ENCODE peak calls at places on chromosomes 6 and 20, in six cellular contexts. L, P, O, Y, S and Z are unnamed samples.
A peak's percentile ranks its signal among the peaks of the same experiment; 100 is the strongest.

GRCh38 chr6:129730477-129731165 is 20.6 kb upstream of the ARHGAP18 start:
- DNase-seq in L (no peak), P (no peak), Y (no peak), O (peak; percentile 13), S (no peak), Z (no peak)

GRCh38 chr6:24069546-24069945 is 56.5 kb upstream of the NRSN1 start:
- DNase-seq in P (peak; percentile 3), L (no peak), Y (no peak), O (no peak), S (no peak), Z (no peak)

GRCh38 chr6:138036955-138037592 is 70.1 kb downstream of the PERP start:
- DNase-seq in S (no peak), L (no peak), O (no peak), Y (no peak), P (no peak), Z (no peak)

GRCh38 chr6:50410577-50410976 is 302.7 kb upstream of the TFAP2D start:
- DNase-seq in L (no peak), P (no peak), O (no peak), S (no peak), Y (no peak), Z (no peak)

GRCh38 chr6:43951756-43952675 is 175.2 kb downstream of the MRPL14 start:
- DNase-seq in L (no peak), S (no peak), Y (no peak), P (peak; percentile 57), O (no peak), Z (no peak)

GRCh38 chr6:56965126-56965525 is 10.2 kb downstream of the BEND6 start:
- DNase-seq in Y (no peak), O (no peak), S (no peak), P (no peak), L (no peak), Z (no peak)

GRCh38 chr6:22657341-22657985 is 88.1 kb downstream of the HDGFL1 start:
- DNase-seq in P (peak; percentile 8), S (no peak), Y (no peak), L (no peak), O (no peak), Z (no peak)

GRCh38 chr6:137349856-137350830 is 131.0 kb upstream of the IFNGR1 start:
- DNase-seq in P (no peak), Y (no peak), O (no peak), L (no peak), S (no peak), Z (no peak)

GRCh38 chr6:31943742-31944141 is 2.2 kb upstream of the CFB start:
- DNase-seq in O (no peak), L (no peak), Y (no peak), S (no peak), P (no peak), Z (no peak)

GRCh38 chr6:46521464-46521971 is 30.3 kb upstream of the RCAN2 start:
- DNase-seq in S (no peak), L (no peak), Y (no peak), P (no peak), O (no peak), Z (no peak)

GRCh38 chr6:169784941-169785340 is 33.5 kb downstream of the ERMARD start:
- DNase-seq in L (no peak), P (no peak), O (no peak), S (no peak), Y (no peak), Z (peak; percentile 60)

GRCh38 chr6:79602859-79603258 is 28.3 kb upstream of the SH3BGRL2 start:
- DNase-seq in Y (no peak), O (no peak), S (no peak), L (no peak), P (no peak), Z (no peak)

GRCh38 chr6:132401120-132401940 is at the start of gene MOXD1:
- DNase-seq in Y (no peak), O (no peak), S (no peak), P (no peak), L (no peak), Z (peak; percentile 65)

GRCh38 chr20:37342231-37343177 is 3.4 kb upstream of the SRC start:
- DNase-seq in S (no peak), L (no peak), Y (no peak), O (no peak), P (no peak), Z (no peak)

GRCh38 chr6:41066867-41067304 is 5.3 kb downstream of the OARD1 start:
- DNase-seq in L (peak; percentile 59), O (peak; percentile 56), Y (peak; percentile 30), P (peak; percentile 58), S (peak; percentile 74), Z (no peak)

GRCh38 chr6:122400121-122400450 is 634 bp downstream of the HSF2 start:
- DNase-seq in S (no peak), L (no peak), P (no peak), Y (no peak), O (peak; percentile 6), Z (peak; percentile 68)

GRCh38 chr6:20778460-20778859 is 244.2 kb downstream of the CDKAL1 start:
- DNase-seq in O (no peak), Y (no peak), L (no peak), P (no peak), S (no peak), Z (no peak)

GRCh38 chr6:131059486-131059885 is 3.6 kb downstream of the EPB41L2 start:
- DNase-seq in O (no peak), P (no peak), L (no peak), Y (no peak), S (no peak), Z (no peak)

GRCh38 chr20:46543959-46544358 is 6.5 kb downstream of the OCSTAMP start:
- DNase-seq in P (no peak), O (no peak), Y (no peak), S (no peak), L (no peak), Z (no peak)

GRCh38 chr20:6750438-6750837 is 17.0 kb upstream of the BMP2 start:
- DNase-seq in S (no peak), P (no peak), L (no peak), O (no peak), Y (no peak), Z (no peak)

GRCh38 chr20:35018578-35019371 is 63.1 kb downstream of the MYH7B start:
- DNase-seq in S (no peak), L (no peak), O (no peak), Y (no peak), P (no peak), Z (no peak)

GRCh38 chr6:47936820-47937219 is 155.0 kb downstream of the OPN5 start:
- DNase-seq in O (no peak), S (no peak), L (no peak), P (no peak), Y (no peak), Z (no peak)

GRCh38 chr20:43774754-43775153 is 48.0 kb upstream of the GTSF1L start:
- DNase-seq in L (no peak), Y (no peak), P (no peak), S (peak; percentile 22), O (no peak), Z (no peak)

GRCh38 chr6:124984668-124985338 is 22.6 kb downstream of the RNF217 start:
- DNase-seq in P (no peak), L (no peak), Y (no peak), S (no peak), O (no peak), Z (no peak)

GRCh38 chr6:35034411-35035171 is 106.5 kb downstream of the TCP11 start:
- DNase-seq in L (no peak), Y (no peak), S (no peak), P (peak; percentile 96), O (no peak), Z (peak; percentile 77)

GRCh38 chr6:2626381-2626780 is 124.3 kb downstream of the MYLK4 start:
- DNase-seq in O (no peak), Y (no peak), L (no peak), P (no peak), S (no peak), Z (no peak)

GRCh38 chr6:447381-448165 is 56.0 kb downstream of the IRF4 start:
- DNase-seq in S (peak; percentile 64), O (no peak), L (no peak), Y (no peak), P (no peak), Z (no peak)